ENCODE peak calls at places on chromosomes 6 and 20, in eight cellular contexts. M is stimulated activated CD4-positive, alpha-beta T cell treated with anti-CD3 and anti-CD28 coated beads, Interleukin-4, amount 100 ng/mL, for 24 hours; O is adipocyte; L is pancreas; H is KG1; R is stimulated activated CD8-positive, alpha-beta memory T cell treated with anti-CD3 and anti-CD28 coated beads, Interleukin-2, amount 100 ng/mL, for 1 hour; I is glutamatergic neuron; G is T follicular helper cell. Y is an unnamed sample.

GRCh38 chr20:58880994-58881752 is 28.7 kb downstream of the GNAS start:
- DNase-seq in O (no peak), L (no peak), G (no peak), I (no peak), R (no peak), M (no peak), H (no peak), Y (no peak)

GRCh38 chr6:49607391-49607982 is 29.2 kb downstream of the RHAG start:
- DNase-seq in H (no peak), L (no peak), M (no peak), O (no peak), I (no peak), G (no peak), R (no peak), Y (no peak)

GRCh38 chr6:53282741-53283140 is 66.0 kb downstream of the ELOVL5 start:
- DNase-seq in O (peak; percentile 33), I (no peak), M (no peak), G (no peak), R (no peak), L (no peak), H (no peak), Y (no peak)

GRCh38 chr6:32194825-32195651 is 2.6 kb upstream of the GPSM3 start:
- DNase-seq in H (no peak), L (no peak), O (peak; percentile 81), G (no peak), R (no peak), I (no peak), M (peak; percentile 36), Y (peak; percentile 71)

GRCh38 chr6:49606696-49607390 is 29.8 kb downstream of the RHAG start:
- DNase-seq in R (no peak), H (peak; percentile 85), M (peak; percentile 6), I (no peak), L (peak; percentile 26), O (peak; percentile 92), G (no peak), Y (peak; percentile 72)

GRCh38 chr6:13239530-13240455 is 88.5 kb downstream of the TBC1D7 start:
- DNase-seq in O (no peak), L (no peak), M (no peak), I (no peak), H (no peak), G (no peak), R (no peak), Y (no peak)

GRCh38 chr6:43181621-43181941 is 415 bp upstream of the CUL9 start:
- DNase-seq in M (no peak), O (no peak), H (no peak), R (no peak), I (no peak), G (no peak), L (no peak), Y (no peak)

GRCh38 chr6:39758905-39759605 is 33.1 kb upstream of the DAAM2 start:
- DNase-seq in L (no peak), H (no peak), I (no peak), R (no peak), M (no peak), O (no peak), G (no peak), Y (no peak)

GRCh38 chr20:47620808-47621805 is 119.4 kb downstream of the NCOA3 start:
- DNase-seq in O (peak; percentile 91), L (no peak), M (peak; percentile 18), H (peak; percentile 14), G (no peak), I (no peak), R (no peak), Y (peak; percentile 79)

GRCh38 chr6:106556368-106556960 is 72.8 kb downstream of the RTN4IP1 start:
- DNase-seq in O (peak; percentile 59), I (no peak), G (no peak), R (no peak), H (no peak), M (no peak), L (no peak), Y (peak; percentile 56)

GRCh38 chr6:1903780-1904493 is 294.2 kb downstream of the FOXC1 start:
- DNase-seq in O (no peak), R (no peak), L (no peak), H (no peak), I (no peak), M (no peak), G (no peak), Y (no peak)

GRCh38 chr20:37581246-37581645 is 53.6 kb upstream of the BLCAP start:
- DNase-seq in M (no peak), O (no peak), L (no peak), G (no peak), I (no peak), R (no peak), H (no peak), Y (no peak)

GRCh38 chr6:50455029-50455428 is 258.3 kb upstream of the TFAP2D start:
- DNase-seq in H (no peak), R (no peak), I (no peak), G (no peak), L (no peak), O (no peak), M (no peak), Y (no peak)

GRCh38 chr6:147528511-147529145 is 20.1 kb downstream of the SAMD5 start:
- DNase-seq in O (peak; percentile 42), L (no peak), G (no peak), I (no peak), R (no peak), M (no peak), H (no peak), Y (no peak)

GRCh38 chr6:121382467-121383121 is 48.3 kb upstream of the TBC1D32 start:
- DNase-seq in G (no peak), I (no peak), M (no peak), O (no peak), H (no peak), L (no peak), R (no peak), Y (no peak)

GRCh38 chr20:44186674-44187053 is 324 bp downstream of the JPH2 start:
- DNase-seq in R (no peak), O (peak; percentile 48), H (no peak), M (no peak), I (no peak), L (no peak), G (no peak), Y (no peak)

GRCh38 chr6:56692586-56693245 is 50.0 kb upstream of the DST start:
- DNase-seq in O (peak; percentile 79), M (no peak), H (no peak), I (no peak), R (no peak), G (no peak), L (no peak), Y (no peak)

GRCh38 chr6:18489335-18489734 is 102.2 kb downstream of the RNF144B start:
- DNase-seq in G (no peak), O (no peak), M (no peak), R (no peak), H (no peak), L (no peak), I (no peak), Y (no peak)

GRCh38 chr6:147282566-147282959 is 78.3 kb downstream of the STXBP5 start:
- DNase-seq in R (no peak), I (no peak), L (no peak), M (no peak), O (no peak), G (no peak), H (no peak), Y (no peak)

GRCh38 chr20:48750941-48751620 is 76.7 kb downstream of the PREX1 start:
- DNase-seq in M (peak; percentile 49), O (no peak), H (peak; percentile 31), L (no peak), G (no peak), R (no peak), I (no peak), Y (peak; percentile 65)

GRCh38 chr6:81572020-81572419 is 180.5 kb downstream of the TENT5A start:
- DNase-seq in R (no peak), I (no peak), M (no peak), G (no peak), O (peak; percentile 60), L (no peak), H (no peak), Y (no peak)

GRCh38 chr20:805713-806112 is 27.8 kb upstream of the FAM110A start:
- DNase-seq in I (no peak), L (no peak), O (peak; percentile 8), H (no peak), G (no peak), R (no peak), M (no peak), Y (peak; percentile 66)

GRCh38 chr20:44039741-44040140 is 125.1 kb downstream of the TOX2 start:
- DNase-seq in O (no peak), L (no peak), H (no peak), M (no peak), I (no peak), G (no peak), R (no peak), Y (no peak)

GRCh38 chr20:20837574-20838021 is 125.2 kb upstream of the RALGAPA2 start:
- DNase-seq in L (peak; percentile 38), R (no peak), G (peak; percentile 5), H (peak; percentile 37), I (peak; percentile 75), M (peak; percentile 19), O (peak; percentile 65), Y (peak; percentile 18)

GRCh38 chr6:11366934-11367637 is 134.6 kb upstream of the NEDD9 start:
- DNase-seq in R (no peak), G (no peak), L (no peak), H (no peak), I (no peak), M (no peak), O (peak; percentile 19), Y (no peak)

GRCh38 chr20:41716436-41716835 is 98.3 kb upstream of the CHD6 start:
- DNase-seq in L (no peak), H (no peak), O (peak; percentile 2), I (no peak), R (no peak), M (no peak), G (no peak), Y (no peak)

GRCh38 chr6:168640181-168640580 is 199.2 kb downstream of the SMOC2 start:
- DNase-seq in M (no peak), O (no peak), G (no peak), L (no peak), R (no peak), I (no peak), H (no peak), Y (no peak)

GRCh38 chr20:57769756-57770155 is 59.9 kb upstream of the PMEPA1 start:
- DNase-seq in M (no peak), I (no peak), L (no peak), G (no peak), O (no peak), R (no peak), H (peak; percentile 22), Y (no peak)

GRCh38 chr20:17624551-17625245 is 54.8 kb downstream of the DSTN start:
- DNase-seq in M (no peak), O (no peak), H (no peak), L (no peak), R (no peak), G (no peak), I (peak; percentile 57), Y (no peak)

GRCh38 chr6:113476937-113477839 is 380.0 kb upstream of the MARCKS start:
- DNase-seq in R (no peak), G (no peak), L (no peak), I (no peak), O (no peak), M (no peak), H (no peak), Y (no peak)

GRCh38 chr6:130434174-130434873 is 68.5 kb downstream of the TMEM200A start:
- DNase-seq in L (no peak), R (no peak), O (peak; percentile 63), G (no peak), I (no peak), H (no peak), M (no peak), Y (no peak)

GRCh38 chr6:169618526-169619490 is 83.0 kb downstream of the WDR27 start:
- DNase-seq in L (no peak), R (no peak), I (no peak), G (no peak), M (no peak), O (peak; percentile 73), H (no peak), Y (no peak)

GRCh38 chr6:122610690-122611455 is 668 bp downstream of the PKIB start:
- DNase-seq in H (no peak), M (peak; percentile 4), I (peak; percentile 28), R (no peak), G (no peak), O (peak; percentile 17), L (peak; percentile 76), Y (no peak)

GRCh38 chr20:57269148-57269984 is 2.9 kb upstream of the BMP7 start:
- DNase-seq in L (no peak), O (no peak), M (no peak), I (no peak), R (no peak), G (no peak), H (no peak), Y (no peak)